ENCODE peak calls at places on chromosomes 16 and 17, in five cellular contexts. One of them, this sample, is unnamed.

GRCh38 chr17:40884708-40885512 is at the start of gene KRT20:
- DNase-seq in K562: peak; percentile 15
- DNase-seq in AG10803: no peak
- DNase-seq in astrocyte: no peak
- DNase-seq in A549: peak; percentile 64
- DNase-seq in this sample: no peak

GRCh38 chr16:58098207-58099096 is 30.7 kb downstream of the CFAP20 start:
- DNase-seq in K562: no peak
- DNase-seq in AG10803: peak; percentile 67
- DNase-seq in astrocyte: peak; percentile 10
- DNase-seq in A549: no peak
- DNase-seq in this sample: peak; percentile 68

GRCh38 chr16:85664580-85665372 is 24.0 kb downstream of the GINS2 start:
- DNase-seq in K562: no peak
- DNase-seq in AG10803: no peak
- DNase-seq in astrocyte: no peak
- DNase-seq in A549: no peak
- DNase-seq in this sample: no peak

GRCh38 chr16:57377080-57377841 is 5.0 kb downstream of the CX3CL1 start:
- DNase-seq in K562: no peak
- DNase-seq in AG10803: no peak
- DNase-seq in astrocyte: no peak
- DNase-seq in A549: peak; percentile 61
- DNase-seq in this sample: no peak

GRCh38 chr16:5011637-5012036 is 22.1 kb downstream of the NAGPA start:
- DNase-seq in K562: no peak
- DNase-seq in AG10803: no peak
- DNase-seq in astrocyte: no peak
- DNase-seq in A549: no peak
- DNase-seq in this sample: no peak

GRCh38 chr16:57999366-57999970 is 1.0 kb downstream of the ZNF319 start:
- DNase-seq in K562: no peak
- DNase-seq in AG10803: peak; percentile 42
- DNase-seq in astrocyte: peak; percentile 27
- DNase-seq in A549: no peak
- DNase-seq in this sample: no peak

GRCh38 chr16:82633964-82634600 is 7.3 kb downstream of the CDH13 start:
- DNase-seq in K562: no peak
- DNase-seq in AG10803: peak; percentile 58
- DNase-seq in astrocyte: peak; percentile 62
- DNase-seq in A549: no peak
- DNase-seq in this sample: no peak

GRCh38 chr16:81266680-81267095 is 28.2 kb downstream of the BCO1 start:
- DNase-seq in K562: no peak
- DNase-seq in AG10803: no peak
- DNase-seq in astrocyte: peak; percentile 13
- DNase-seq in A549: no peak
- DNase-seq in this sample: no peak

GRCh38 chr17:338442-339192 is 14.0 kb downstream of the RPH3AL start:
- DNase-seq in K562: no peak
- DNase-seq in AG10803: no peak
- DNase-seq in astrocyte: no peak
- DNase-seq in A549: no peak
- DNase-seq in this sample: no peak

GRCh38 chr17:76132574-76133338 is 8.3 kb downstream of the FOXJ1 start:
- DNase-seq in K562: no peak
- DNase-seq in AG10803: no peak
- DNase-seq in astrocyte: no peak
- DNase-seq in A549: no peak
- DNase-seq in this sample: no peak

GRCh38 chr17:67111327-67111726 is 67.0 kb downstream of the CACNG1 start:
- DNase-seq in K562: no peak
- DNase-seq in AG10803: no peak
- DNase-seq in astrocyte: no peak
- DNase-seq in A549: no peak
- DNase-seq in this sample: no peak

GRCh38 chr16:51834131-51834530 is 683.1 kb upstream of the SALL1 start:
- DNase-seq in K562: no peak
- DNase-seq in AG10803: peak; percentile 49
- DNase-seq in astrocyte: peak; percentile 8
- DNase-seq in A549: no peak
- DNase-seq in this sample: peak; percentile 40

GRCh38 chr17:50155115-50155819 is 4.8 kb upstream of the PPP1R9B start:
- DNase-seq in K562: no peak
- DNase-seq in AG10803: peak; percentile 60
- DNase-seq in astrocyte: no peak
- DNase-seq in A549: no peak
- DNase-seq in this sample: no peak

GRCh38 chr16:48160575-48160974 is 4.8 kb upstream of the ABCC12 start:
- DNase-seq in K562: no peak
- DNase-seq in AG10803: no peak
- DNase-seq in astrocyte: peak; percentile 38
- DNase-seq in A549: no peak
- DNase-seq in this sample: no peak

GRCh38 chr17:28684963-28685362 is 23.0 kb downstream of the SUPT6H start:
- DNase-seq in K562: peak; percentile 44
- DNase-seq in AG10803: peak; percentile 55
- DNase-seq in astrocyte: no peak
- DNase-seq in A549: peak; percentile 63
- DNase-seq in this sample: no peak

GRCh38 chr17:81379523-81379942 is 15.7 kb upstream of the BAHCC1 start:
- DNase-seq in K562: peak; percentile 53
- DNase-seq in AG10803: no peak
- DNase-seq in astrocyte: no peak
- DNase-seq in A549: no peak
- DNase-seq in this sample: no peak

GRCh38 chr16:25037632-25038031 is 22.5 kb upstream of the ARHGAP17 start:
- DNase-seq in K562: no peak
- DNase-seq in AG10803: no peak
- DNase-seq in astrocyte: no peak
- DNase-seq in A549: no peak
- DNase-seq in this sample: no peak

GRCh38 chr17:1005361-1005946 is 8.5 kb downstream of the TIMM22 start:
- DNase-seq in K562: no peak
- DNase-seq in AG10803: peak; percentile 71
- DNase-seq in astrocyte: peak; percentile 73
- DNase-seq in A549: no peak
- DNase-seq in this sample: no peak

GRCh38 chr17:46984341-46984740 is 5.3 kb upstream of the RPRML start:
- DNase-seq in K562: no peak
- DNase-seq in AG10803: no peak
- DNase-seq in astrocyte: no peak
- DNase-seq in A549: no peak
- DNase-seq in this sample: no peak

GRCh38 chr17:81012574-81013447 is 21.2 kb downstream of the CHMP6 start:
- DNase-seq in K562: no peak
- DNase-seq in AG10803: no peak
- DNase-seq in astrocyte: no peak
- DNase-seq in A549: no peak
- DNase-seq in this sample: no peak

GRCh38 chr17:76772842-76773521 is 35.1 kb downstream of the MFSD11 start:
- DNase-seq in K562: peak; percentile 32
- DNase-seq in AG10803: peak; percentile 87
- DNase-seq in astrocyte: peak; percentile 86
- DNase-seq in A549: no peak
- DNase-seq in this sample: peak; percentile 82

GRCh38 chr16:12113581-12114375 is 137.2 kb downstream of the SNX29 start:
- DNase-seq in K562: no peak
- DNase-seq in AG10803: peak; percentile 85
- DNase-seq in astrocyte: no peak
- DNase-seq in A549: no peak
- DNase-seq in this sample: peak; percentile 72

GRCh38 chr16:1632638-1632970 is 20.4 kb downstream of the CRAMP1 start:
- DNase-seq in K562: no peak
- DNase-seq in AG10803: no peak
- DNase-seq in astrocyte: no peak
- DNase-seq in A549: no peak
- DNase-seq in this sample: no peak

GRCh38 chr17:82367724-82368524 is 3.6 kb upstream of the UTS2R start:
- DNase-seq in K562: peak; percentile 96
- DNase-seq in AG10803: no peak
- DNase-seq in astrocyte: no peak
- DNase-seq in A549: no peak
- DNase-seq in this sample: no peak

GRCh38 chr16:1069154-1069553 is 3.4 kb upstream of the SSTR5 start:
- DNase-seq in K562: no peak
- DNase-seq in AG10803: no peak
- DNase-seq in astrocyte: no peak
- DNase-seq in A549: no peak
- DNase-seq in this sample: no peak

DNA sequence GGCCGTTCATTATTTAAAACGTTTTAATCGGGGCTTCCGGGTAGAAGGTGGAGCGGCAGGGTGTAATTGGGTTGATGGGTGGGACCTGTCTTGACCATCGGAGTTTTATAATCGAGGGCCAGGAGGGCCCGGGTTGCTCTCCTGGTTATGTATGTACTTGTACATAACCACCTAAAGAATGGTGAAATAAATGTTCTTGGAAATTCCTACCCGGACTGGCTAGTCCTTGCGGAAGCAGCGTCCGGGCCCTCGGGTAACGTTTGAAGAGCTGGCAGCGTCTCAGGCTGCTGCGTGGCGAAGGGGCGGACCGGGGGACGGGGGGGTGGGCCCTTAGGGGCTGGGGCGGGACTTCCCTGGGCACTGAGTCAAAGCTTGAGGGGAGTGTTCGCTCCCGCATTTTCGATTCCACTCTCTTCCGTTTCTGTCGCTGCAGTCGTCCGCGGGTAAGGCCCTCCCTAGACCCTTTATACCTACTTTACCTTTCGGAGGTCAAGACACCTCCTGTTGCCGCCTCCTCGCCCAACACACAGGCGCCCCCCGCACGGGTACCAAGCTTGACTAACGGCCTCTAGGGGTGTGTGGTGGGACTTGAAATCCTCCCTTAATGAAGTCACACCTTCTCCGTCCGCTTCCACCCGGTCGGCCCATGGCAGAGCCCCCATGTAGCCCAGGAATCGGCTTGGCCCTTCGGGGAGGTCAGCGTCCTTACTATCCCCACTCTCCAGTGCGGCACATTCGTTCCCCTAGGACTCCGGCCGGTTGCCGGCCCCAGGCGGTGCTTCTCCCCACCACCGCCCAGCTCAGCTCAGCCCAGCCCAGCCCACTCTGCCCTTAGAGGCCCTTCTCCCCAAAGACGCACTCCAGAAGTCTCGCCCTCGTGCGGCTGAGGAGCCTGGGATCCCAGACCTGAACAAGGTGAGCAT is at the start of gene TMEM106A:
- DNase-seq in K562: no peak
- DNase-seq in AG10803: peak; percentile 88
- DNase-seq in astrocyte: peak; percentile 75
- DNase-seq in A549: peak; percentile 97
- DNase-seq in this sample: peak; percentile 80
- TF ChIP-seq CTCF in K562: no peak
- TF ChIP-seq CTCF in AG10803: peak; percentile 46
- TF ChIP-seq CTCF in astrocyte: peak; percentile 19
- TF ChIP-seq CTCF in A549: no peak
- TF ChIP-seq CTCF in this sample: peak; percentile 52

DNA sequence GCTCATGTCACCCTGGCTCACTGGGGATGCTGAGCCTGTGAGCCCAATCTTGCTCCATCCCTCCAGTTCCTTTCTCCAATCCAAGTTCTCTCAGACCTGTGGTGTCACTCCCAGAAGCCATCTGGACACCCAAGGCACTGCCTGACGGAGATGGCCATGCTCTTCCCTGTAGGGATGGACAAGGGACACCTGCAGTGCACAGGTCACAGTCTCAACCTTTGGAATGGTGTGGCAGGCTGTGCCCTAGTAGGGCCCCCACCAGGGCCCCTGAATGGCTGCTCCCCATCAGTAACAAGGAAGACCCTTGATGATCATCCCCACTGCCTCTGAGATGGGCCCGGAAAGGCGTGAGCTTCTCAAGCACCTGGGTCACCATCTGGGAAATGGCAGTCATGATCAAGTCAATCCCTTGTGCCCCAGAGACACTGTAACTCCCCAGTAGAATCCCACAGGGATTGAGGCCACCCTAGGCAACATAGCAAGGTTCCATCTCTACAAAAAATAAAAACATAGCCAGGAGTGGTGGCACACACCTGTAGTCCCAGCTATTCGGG is 822.5 kb downstream of the KCNJ18 start:
- DNase-seq in K562: no peak
- DNase-seq in AG10803: no peak
- DNase-seq in astrocyte: no peak
- DNase-seq in A549: no peak
- DNase-seq in this sample: no peak
- TF ChIP-seq CTCF in K562: no peak
- TF ChIP-seq CTCF in AG10803: no peak
- TF ChIP-seq CTCF in astrocyte: no peak
- TF ChIP-seq CTCF in A549: no peak
- TF ChIP-seq CTCF in this sample: no peak

GRCh38 chr16:88062341-88062861 is 111.2 kb downstream of the BANP start:
- DNase-seq in K562: no peak
- DNase-seq in AG10803: peak; percentile 94
- DNase-seq in astrocyte: peak; percentile 82
- DNase-seq in A549: no peak
- DNase-seq in this sample: peak; percentile 84

GRCh38 chr16:88064011-88064888 is 113.0 kb downstream of the BANP start:
- DNase-seq in K562: no peak
- DNase-seq in AG10803: peak; percentile 6
- DNase-seq in astrocyte: no peak
- DNase-seq in A549: no peak
- DNase-seq in this sample: no peak

GRCh38 chr16:88064889-88065746 is 113.9 kb downstream of the BANP start:
- DNase-seq in K562: no peak
- DNase-seq in AG10803: no peak
- DNase-seq in astrocyte: no peak
- DNase-seq in A549: no peak
- DNase-seq in this sample: no peak

GRCh38 chr16:88061346-88062110 is 110.3 kb downstream of the BANP start:
- DNase-seq in K562: no peak
- DNase-seq in AG10803: peak; percentile 26
- DNase-seq in astrocyte: peak; percentile 4
- DNase-seq in A549: no peak
- DNase-seq in this sample: no peak

DNA sequence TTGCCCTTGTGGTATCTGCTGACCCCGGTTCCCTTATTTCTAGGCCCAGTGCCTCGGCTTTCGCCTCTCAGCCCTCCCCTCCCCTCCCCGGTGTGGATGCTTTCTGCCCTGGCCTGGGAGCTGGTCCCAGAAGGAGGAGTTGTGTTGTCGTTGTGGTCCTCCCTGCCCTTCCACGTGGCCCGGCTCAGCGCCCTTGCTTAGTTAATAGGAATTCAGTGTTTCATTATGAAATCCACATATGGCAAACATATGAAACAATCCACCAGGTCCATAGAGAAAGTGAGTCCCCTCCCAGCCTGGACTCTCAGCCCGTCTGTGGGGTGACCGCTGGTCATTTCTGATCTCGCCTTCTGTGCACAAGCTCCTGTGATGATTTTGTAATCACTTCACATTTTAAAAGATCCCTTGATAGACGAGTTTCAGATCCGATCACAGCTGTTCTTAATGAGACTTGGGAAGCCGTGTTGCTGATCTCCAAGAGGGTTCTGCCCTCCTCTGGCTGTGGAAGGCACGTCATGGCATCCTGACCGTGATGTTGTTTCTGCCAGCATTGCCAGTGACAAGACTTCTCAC is 112.1 kb downstream of the BANP start:
- DNase-seq in K562: no peak
- DNase-seq in AG10803: peak; percentile 98
- DNase-seq in astrocyte: peak; percentile 82
- DNase-seq in A549: no peak
- DNase-seq in this sample: peak; percentile 83
- TF ChIP-seq CTCF in K562: no peak
- TF ChIP-seq CTCF in AG10803: peak; percentile 75
- TF ChIP-seq CTCF in astrocyte: peak; percentile 31
- TF ChIP-seq CTCF in A549: no peak
- TF ChIP-seq CTCF in this sample: peak; percentile 72

GRCh38 chr17:39139561-39139960 is 11.9 kb downstream of the PLXDC1 start:
- DNase-seq in K562: no peak
- DNase-seq in AG10803: no peak
- DNase-seq in astrocyte: no peak
- DNase-seq in A549: no peak
- DNase-seq in this sample: no peak
- TF ChIP-seq CTCF in K562: no peak
- TF ChIP-seq CTCF in AG10803: no peak
- TF ChIP-seq CTCF in astrocyte: no peak
- TF ChIP-seq CTCF in A549: no peak
- TF ChIP-seq CTCF in this sample: no peak

This sample was measured in HFFc6.